ENCODE peak calls at places on chromosomes 5 and 9, in seven cellular contexts. N is foreskin fibroblast; D is neuronal stem cell; C is AG04449; P is anterior cingulate cortex; R is activated T-helper 1 cell treated with anti-CD3 and anti-CD28 coated beads, Interleukin-12 subunit alpha, Interleukin-12 subunit beta, Interleukin-2, Interleukin-4 antibody, amounts not matched to agents 30 ng/mL and 10 ng/mL and 1 ng/mL, durations not matched to agents 14 hours and 24 hours and 36 hours; S is cardiac fibroblast. J is an unnamed sample.

GRCh38 chr5:107652839-107653607 is 17.7 kb downstream of the EFNA5 start:
- DNase-seq in N (peak; percentile 29), D (no peak), C (no peak), P (no peak), R (no peak), S (peak; percentile 6), J (no peak)

GRCh38 chr5:173734716-173735115 is 118.3 kb upstream of the BOD1 start:
- DNase-seq in N (no peak), D (no peak), C (no peak), P (no peak), R (no peak), S (no peak), J (no peak)

GRCh38 chr5:17412760-17413671 is 85.0 kb upstream of the TAF11L2 start:
- DNase-seq in N (no peak), D (no peak), C (no peak), P (no peak), R (no peak), S (no peak), J (no peak)

GRCh38 chr5:89396262-89396975 is 513.4 kb upstream of the MEF2C start:
- DNase-seq in N (peak; percentile 62), D (no peak), C (no peak), P (no peak), R (no peak), S (peak; percentile 55), J (no peak)

GRCh38 chr5:113061851-113062631 is 85.4 kb downstream of the DCP2 start:
- DNase-seq in N (peak; percentile 70), D (no peak), C (no peak), P (no peak), R (no peak), S (peak; percentile 67), J (no peak)

GRCh38 chr9:111399772-111400563 is 69.9 kb upstream of the OR2K2 start:
- DNase-seq in N (peak; percentile 30), D (no peak), C (no peak), P (no peak), R (no peak), S (peak; percentile 25), J (no peak)

GRCh38 chr9:135939351-135940265 is 21.6 kb downstream of the UBAC1 start:
- DNase-seq in N (no peak), D (no peak), C (no peak), P (no peak), R (peak; percentile 38), S (no peak), J (no peak)

GRCh38 chr9:126624912-126625311 is 11.2 kb downstream of the LMX1B start:
- DNase-seq in N (no peak), D (no peak), C (no peak), P (no peak), R (no peak), S (no peak), J (no peak)

GRCh38 chr5:149456597-149457392 is 77.7 kb upstream of the IL17B start:
- DNase-seq in N (no peak), D (no peak), C (no peak), P (no peak), R (no peak), S (peak; percentile 69), J (no peak)

GRCh38 chr9:129624168-129624759 is 1.7 kb upstream of the NTMT1 start:
- DNase-seq in N (peak; percentile 78), D (peak; percentile 73), C (no peak), P (no peak), R (peak; percentile 54), S (peak; percentile 60), J (no peak)

GRCh38 chr5:9544502-9545300 is 1.2 kb downstream of the SEMA5A start:
- DNase-seq in N (peak; percentile 95), D (peak; percentile 84), C (no peak), P (peak; percentile 71), R (no peak), S (peak; percentile 91), J (peak; percentile 78)

GRCh38 chr5:73966411-73966810 is 340.4 kb downstream of the ARHGEF28 start:
- DNase-seq in N (peak; percentile 54), D (no peak), C (no peak), P (no peak), R (no peak), S (no peak), J (no peak)

GRCh38 chr9:36137392-36138004 is 965 bp downstream of the GLIPR2 start:
- DNase-seq in N (peak; percentile 38), D (no peak), C (no peak), P (no peak), R (no peak), S (peak; percentile 41), J (peak; percentile 20)

J was measured in occipital lobe.